ENCODE peak calls at places on chromosomes 1 and 21, in six cellular contexts. I, T, N, M, J and C are unnamed samples.
A peak's percentile ranks its signal among the peaks of the same experiment; 100 is the strongest.

GRCh38 chr1:6495041-6495441 is 3.6 kb upstream of the PLEKHG5 start:
- DNase-seq in N (no peak), M (no peak), I (no peak), T (no peak), J (no peak), C (no peak)

GRCh38 chr1:54859687-54860391 is 27.2 kb downstream of the DHCR24 start:
- DNase-seq in J (no peak), N (peak; percentile 30), T (no peak), M (no peak), I (no peak), C (no peak)

GRCh38 chr1:92188436-92189255 is 29.1 kb upstream of the C1orf146 start:
- DNase-seq in N (no peak), I (no peak), M (no peak), J (no peak), T (no peak), C (no peak)

GRCh38 chr1:935751-936231 is 12.1 kb downstream of the SAMD11 start:
- DNase-seq in M (no peak), I (no peak), N (no peak), T (no peak), J (no peak), C (no peak)

GRCh38 chr1:10841059-10841458 is 44.6 kb upstream of the CASZ1 start:
- DNase-seq in N (no peak), I (no peak), T (no peak), M (no peak), J (no peak), C (no peak)

GRCh38 chr1:33025180-33025569 is 11.5 kb downstream of the AK2 start:
- DNase-seq in T (no peak), J (no peak), N (peak; percentile 37), I (no peak), M (no peak), C (no peak)

GRCh38 chr21:15849161-15849560 is 119.4 kb downstream of the USP25 start:
- DNase-seq in M (no peak), I (no peak), N (no peak), T (no peak), J (no peak), C (no peak)

GRCh38 chr1:226353698-226354525 is 44.9 kb upstream of the LIN9 start:
- DNase-seq in J (no peak), I (no peak), M (no peak), N (no peak), T (no peak), C (no peak)

GRCh38 chr1:185581961-185582725 is 152.0 kb upstream of the HMCN1 start:
- DNase-seq in J (no peak), N (peak; percentile 32), M (no peak), I (no peak), T (no peak), C (peak; percentile 88)

DNA sequence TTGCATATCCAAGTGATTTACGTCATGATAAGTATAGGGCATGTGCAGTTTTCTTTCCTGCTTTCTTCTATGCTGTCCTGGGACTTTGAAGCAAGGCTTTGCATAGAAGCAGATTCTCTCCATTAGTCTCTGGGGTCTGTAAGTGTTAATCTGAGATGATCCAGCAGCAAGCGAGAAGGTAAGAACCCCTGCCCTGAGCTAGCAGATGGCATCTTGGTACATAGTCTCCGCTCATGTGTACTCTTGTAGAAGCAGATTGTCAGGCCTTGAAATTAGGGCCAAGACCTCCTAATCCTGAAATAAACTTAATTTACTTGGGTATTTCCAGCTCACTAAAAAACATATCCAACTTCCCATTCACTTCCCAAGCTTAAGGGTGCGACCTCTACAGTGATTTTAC is 85.7 kb upstream of the KIAA0040 start:
- DNase-seq in N (no peak), T (no peak), M (no peak), J (no peak), I (no peak), C (no peak)
- H3K36me3 ChIP-seq in N (no peaks in the 10 kb centered on the region), T (no peaks in the 10 kb centered on the region), M (no peaks in the 10 kb centered on the region), J (no peaks in the 10 kb centered on the region), I (no peaks in the 10 kb centered on the region), C (no peaks in the 10 kb centered on the region)

DNA sequence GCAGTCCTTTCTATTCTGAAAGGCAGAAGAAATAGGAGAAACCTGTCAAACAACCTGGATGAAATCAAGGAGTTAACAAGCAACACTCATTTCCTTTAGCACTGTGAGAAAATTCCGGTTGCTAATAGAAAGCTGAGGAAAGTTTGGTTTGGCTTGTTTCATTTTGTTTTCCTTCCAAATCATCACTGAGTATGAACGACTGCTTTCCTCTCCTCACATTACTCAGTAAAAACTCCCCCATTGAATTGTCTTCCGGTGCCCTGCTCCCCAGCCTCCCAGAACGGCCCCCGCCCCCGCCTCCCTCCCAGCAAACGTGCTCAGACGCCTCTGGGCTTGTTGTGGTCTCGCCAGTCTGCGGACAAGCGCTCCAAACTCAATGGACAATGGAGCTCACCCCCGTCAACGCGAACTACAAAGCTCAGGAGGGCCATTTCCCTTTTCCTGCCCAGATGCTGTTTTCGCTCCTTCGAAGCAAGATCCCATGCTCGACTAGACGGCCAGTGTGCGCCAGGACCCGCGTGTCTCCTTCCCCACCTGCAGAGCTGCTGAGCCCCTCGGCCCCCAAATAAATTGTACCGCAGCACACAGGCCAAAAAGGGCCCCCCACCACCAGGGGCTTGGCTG is 747 bp downstream of the STX6 start:
- DNase-seq in I (peak; percentile 50), N (peak; percentile 83), T (peak; percentile 79), M (peak; percentile 38), J (peak; percentile 62), C (peak; percentile 89)
- TF ChIP-seq CTCF in I (no peak), N (no peak), T (no peak), M (no peak), J (no peak), C (no peak)

GRCh38 chr1:77438239-77438913 is 156.6 kb downstream of the AK5 start:
- DNase-seq in T (no peak), J (no peak), I (peak; percentile 86), M (no peak), N (no peak), C (no peak)
- H3K4me3 ChIP-seq in T (no peak overlapping the region), J (no peak overlapping the region), I (peak overlapping the region; percentile 42), M (peak overlapping the region; percentile 60), N (no peak overlapping the region), C (no peak overlapping the region)

DNA sequence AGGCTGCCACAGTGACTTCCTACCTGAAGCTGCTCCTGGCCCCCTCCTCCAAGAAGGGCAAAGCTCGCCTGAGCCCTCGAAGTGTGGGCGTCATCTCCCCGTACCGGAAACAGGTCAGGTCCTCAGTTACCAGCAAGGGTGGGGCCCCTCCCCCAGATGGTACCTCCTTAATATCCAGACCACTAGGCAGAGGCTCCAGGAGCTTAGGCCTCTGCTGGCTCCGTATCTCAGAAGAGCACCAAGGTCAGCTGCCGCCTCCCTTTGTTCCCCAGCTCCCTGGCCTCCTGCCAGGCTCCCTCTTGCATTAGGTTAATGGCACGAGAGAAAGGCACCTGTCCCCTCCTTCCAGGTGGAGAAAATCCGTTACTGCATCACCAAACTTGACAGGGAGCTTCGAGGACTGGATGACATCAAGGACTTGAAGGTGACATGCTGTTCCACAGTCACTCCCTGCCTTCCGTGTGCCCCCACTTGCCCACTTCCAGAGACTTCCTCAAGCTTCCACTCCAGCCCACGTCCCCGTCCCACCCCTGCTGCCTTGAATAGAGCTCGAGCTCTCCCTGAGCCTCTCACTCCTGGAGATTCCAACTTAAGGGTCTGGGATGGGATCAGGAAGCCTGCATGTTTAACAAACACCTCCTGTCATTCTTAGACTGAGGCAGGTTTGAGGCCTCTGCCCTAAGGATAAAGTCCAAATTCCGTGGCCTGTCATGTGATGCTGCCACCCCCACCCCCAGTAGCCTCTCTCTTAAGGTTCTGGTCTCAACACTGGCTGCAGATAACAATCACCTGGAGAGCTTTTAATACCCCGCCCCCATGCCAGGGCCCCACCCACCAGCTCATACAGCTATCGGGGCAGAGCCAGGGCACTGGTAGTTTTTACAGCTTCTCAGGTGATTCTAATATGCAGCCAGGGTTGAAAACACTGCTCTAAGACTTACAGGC is 8.3 kb downstream of the RHOC start:
- DNase-seq in M (no peak), T (no peak), N (peak; percentile 36), I (no peak), J (peak; percentile 67), C (no peak)
- H3K36me3 ChIP-seq in M (peaks cover 48% of the 10 kb centered on the region), T (peaks cover 40% of the 10 kb centered on the region), N (peaks cover 16% of the 10 kb centered on the region), I (peaks cover 39% of the 10 kb centered on the region), J (no peaks in the 10 kb centered on the region), C (peaks cover 43% of the 10 kb centered on the region)

GRCh38 chr21:39467746-39468145 is 16.0 kb downstream of the SH3BGR start:
- DNase-seq in I (no peak), J (no peak), N (no peak), M (no peak), T (no peak), C (no peak)
- TF ChIP-seq CTCF in I (no peak), J (no peak), N (no peak), M (no peak), T (no peak), C (no peak)

DNA sequence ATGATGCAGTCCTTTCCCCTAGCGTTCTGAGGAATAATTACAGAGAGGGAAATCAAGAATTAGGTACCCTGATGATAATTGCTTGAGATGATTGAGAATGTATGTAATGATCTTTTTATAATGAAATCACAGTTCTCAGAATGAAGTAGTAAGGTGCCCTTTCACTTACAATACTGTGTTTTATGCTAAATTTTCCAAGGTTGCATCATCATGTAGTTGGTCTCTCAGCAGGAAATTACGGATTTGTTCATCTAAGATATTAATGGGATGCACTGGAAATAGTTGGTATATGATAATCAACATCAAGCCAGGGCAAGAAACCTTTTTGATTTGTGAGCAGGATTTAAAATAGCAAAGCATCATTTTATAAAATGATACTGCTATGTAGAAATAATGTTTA is 34.1 kb downstream of the AGT start:
- DNase-seq in J (no peak), T (no peak), M (no peak), N (no peak), I (peak; percentile 31), C (no peak)
- H3K4me3 ChIP-seq in J (no peak overlapping the region), T (no peak overlapping the region), M (no peak overlapping the region), N (no peak overlapping the region), I (no peak overlapping the region), C (no peak overlapping the region)

DNA sequence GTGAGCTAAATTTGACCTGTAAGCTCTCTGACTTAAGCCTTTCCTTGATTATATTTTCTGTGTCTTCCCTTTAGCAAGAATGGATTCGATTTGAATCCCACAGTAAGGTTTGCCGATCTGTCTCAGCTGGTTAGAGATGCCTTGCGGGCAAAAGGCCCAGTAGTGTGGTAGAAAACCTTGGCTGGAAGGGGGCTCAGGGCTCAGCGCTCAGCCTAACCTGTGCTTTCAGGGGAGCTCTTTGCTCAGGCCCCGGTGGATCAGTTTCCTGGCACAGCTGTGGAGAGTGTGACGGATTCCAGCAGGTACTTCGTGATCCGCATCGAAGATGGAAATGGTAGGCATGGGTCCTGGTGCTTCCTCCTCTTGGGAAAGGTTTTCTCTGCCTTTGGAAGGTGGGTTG is 7.1 kb downstream of the NECAP2 start:
- DNase-seq in M (no peak), J (no peak), I (no peak), T (no peak), N (no peak), C (no peak)
- H3K36me3 ChIP-seq in M (peaks cover 63% of the 10 kb centered on the region), J (peaks cover 3% of the 10 kb centered on the region), I (peaks cover 32% of the 10 kb centered on the region), T (peaks cover 44% of the 10 kb centered on the region), N (peaks cover 18% of the 10 kb centered on the region), C (peaks cover 49% of the 10 kb centered on the region)

GRCh38 chr1:58769809-58770345 is 14.0 kb downstream of the JUN start:
- DNase-seq in M (no peak), N (no peak), J (no peak), I (no peak), T (no peak), C (peak; percentile 68)

GRCh38 chr1:58767143-58767542 is 16.7 kb downstream of the JUN start:
- DNase-seq in J (no peak), I (no peak), N (no peak), M (no peak), T (no peak), C (no peak)

GRCh38 chr1:58768332-58768731 is 15.5 kb downstream of the JUN start:
- DNase-seq in N (no peak), M (no peak), T (no peak), I (peak; percentile 47), J (no peak), C (no peak)

GRCh38 chr1:58765016-58765415 is 18.8 kb downstream of the JUN start:
- DNase-seq in M (no peak), I (no peak), N (peak; percentile 28), T (no peak), J (no peak), C (peak; percentile 63)

GRCh38 chr1:58768971-58769808 is 14.7 kb downstream of the JUN start:
- DNase-seq in J (peak; percentile 85), N (peak; percentile 83), T (no peak), M (peak; percentile 55), I (peak; percentile 70), C (peak; percentile 56)
- TF ChIP-seq CTCF in J (peak; percentile 68), N (peak; percentile 90), T (peak; percentile 58), M (peak; percentile 80), I (peak; percentile 86), C (peak; percentile 69)